ENCODE peak calls at places on chromosomes 6 and 20, in five cellular contexts. P is activated T-cell treated with anti-CD3 and anti-CD28 coated beads, Interleukin-2, amount 50 U/mL, for 4 hours; I is NCI-H510A treated with DMSO at 0.1 percent for 48 hours; J is activated CD4-positive, alpha-beta T cell treated with anti-CD3 and anti-CD28 coated beads, Interleukin-2, amount 50 U/mL, for 1 hour; F is NCI-H2107. Y is an unnamed sample.

GRCh38 chr6:100433726-100434435 is 30.8 kb downstream of the SIM1 start:
- DNase-seq in P (no peak), I (no peak), J (no peak), F (no peak), Y (no peak)

GRCh38 chr6:97322811-97323210 is 39.8 kb upstream of the MMS22L start:
- DNase-seq in P (no peak), I (no peak), J (no peak), F (no peak), Y (no peak)

GRCh38 chr6:111219785-111220184 is 132.5 kb downstream of the SLC16A10 start:
- DNase-seq in P (no peak), I (no peak), J (no peak), F (no peak), Y (no peak)

GRCh38 chr6:68638225-68638900 is 3.3 kb downstream of the ADGRB3 start:
- DNase-seq in P (no peak), I (peak), J (peak), F (peak), Y (peak)

GRCh38 chr6:111406200-111406711 is 76.8 kb downstream of the REV3L start:
- DNase-seq in P (no peak), I (no peak), J (no peak), F (no peak), Y (no peak)

GRCh38 chr6:155117266-155117665 is 122.2 kb downstream of the TIAM2 start:
- DNase-seq in P (no peak), I (no peak), J (no peak), F (no peak), Y (no peak)

GRCh38 chr6:117440558-117441525 is 15.1 kb upstream of the ROS1 start:
- DNase-seq in P (no peak), I (no peak), J (no peak), F (no peak), Y (no peak)

GRCh38 chr6:71886184-71887005 is at the start of gene RIMS1:
- DNase-seq in P (no peak), I (peak), J (no peak), F (no peak), Y (no peak)

GRCh38 chr20:35257175-35257909 is 20.6 kb downstream of the MMP24OS start:
- DNase-seq in P (no peak), I (no peak), J (no peak), F (no peak), Y (no peak)

GRCh38 chr6:108904731-108905130 is 56.5 kb downstream of the ARMC2 start:
- DNase-seq in P (no peak), I (no peak), J (no peak), F (no peak), Y (no peak)

GRCh38 chr6:150416120-150416519 is 47.3 kb downstream of the IYD start:
- DNase-seq in P (no peak), I (no peak), J (no peak), F (no peak), Y (no peak)

GRCh38 chr6:73180718-73181619 is 44.3 kb downstream of the KHDC1L start:
- DNase-seq in P (no peak), I (peak), J (no peak), F (peak), Y (no peak)

GRCh38 chr6:27188885-27189418 is 58.5 kb upstream of the PRSS16 start:
- DNase-seq in P (peak), I (peak), J (peak), F (peak), Y (peak)

GRCh38 chr20:46348972-46349741 is 40.9 kb upstream of the CDH22 start:
- DNase-seq in P (peak), I (peak), J (peak), F (peak), Y (no peak)

GRCh38 chr6:145031001-145031400 is 704.3 kb downstream of the EPM2A start:
- DNase-seq in P (no peak), I (no peak), J (no peak), F (no peak), Y (no peak)

GRCh38 chr20:63441777-63442493 is 30.5 kb downstream of the KCNQ2 start:
- DNase-seq in P (peak), I (no peak), J (peak), F (peak), Y (peak)

GRCh38 chr6:12538881-12539357 is 177.6 kb upstream of the PHACTR1 start:
- DNase-seq in P (no peak), I (no peak), J (no peak), F (no peak), Y (peak)

GRCh38 chr6:912871-913663 is 220.1 kb upstream of the EXOC2 start:
- DNase-seq in P (no peak), I (no peak), J (no peak), F (no peak), Y (no peak)

GRCh38 chr6:6131492-6132109 is 124.9 kb upstream of the NRN1 start:
- DNase-seq in P (no peak), I (no peak), J (no peak), F (no peak), Y (no peak)

GRCh38 chr6:31826793-31827285 is 699 bp upstream of the HSPA1B start:
- DNase-seq in P (no peak), I (no peak), J (no peak), F (no peak), Y (peak)

GRCh38 chr20:376750-377149 is 3.8 kb upstream of the TRIB3 start:
- DNase-seq in P (no peak), I (no peak), J (no peak), F (no peak), Y (no peak)

GRCh38 chr6:170265655-170266054 is 25.2 kb downstream of the DLL1 start:
- DNase-seq in P (no peak), I (no peak), J (no peak), F (no peak), Y (peak)

GRCh38 chr20:46260480-46260879 is 47.8 kb downstream of the CDH22 start:
- DNase-seq in P (no peak), I (peak), J (no peak), F (no peak), Y (no peak)

GRCh38 chr6:108254436-108255410 is 6.1 kb downstream of the SNX3 start:
- DNase-seq in P (no peak), I (no peak), J (no peak), F (no peak), Y (no peak)

GRCh38 chr6:18742406-18742805 is 355.3 kb downstream of the RNF144B start:
- DNase-seq in P (no peak), I (no peak), J (no peak), F (no peak), Y (no peak)

GRCh38 chr6:84583784-84584183 is 180.6 kb downstream of the TBX18 start:
- DNase-seq in P (no peak), I (no peak), J (no peak), F (no peak), Y (no peak)

GRCh38 chr6:141451508-141452353 is 681.0 kb upstream of the GJE1 start:
- DNase-seq in P (no peak), I (peak), J (no peak), F (no peak), Y (no peak)

GRCh38 chr6:112049051-112049799 is 4.7 kb upstream of the CCN6 start:
- DNase-seq in P (no peak), I (no peak), J (no peak), F (no peak), Y (no peak)

GRCh38 chr6:139402935-139403386 is 28.5 kb upstream of the CITED2 start:
- DNase-seq in P (no peak), I (no peak), J (no peak), F (no peak), Y (no peak)

GRCh38 chr6:144551339-144551738 is 266.2 kb downstream of the UTRN start:
- DNase-seq in P (no peak), I (no peak), J (no peak), F (no peak), Y (no peak)

GRCh38 chr6:137933696-137934095 is 66.6 kb downstream of the TNFAIP3 start:
- DNase-seq in P (no peak), I (no peak), J (no peak), F (no peak), Y (no peak)

GRCh38 chr20:5918856-5919633 is 31.3 kb downstream of the TRMT6 start:
- DNase-seq in P (no peak), I (peak), J (no peak), F (no peak), Y (no peak)

GRCh38 chr6:79384845-79385244 is 150.4 kb upstream of the HMGN3 start:
- DNase-seq in P (no peak), I (peak), J (no peak), F (peak), Y (no peak)

GRCh38 chr6:113645576-113645970 is 211.6 kb upstream of the MARCKS start:
- DNase-seq in P (no peak), I (no peak), J (no peak), F (no peak), Y (no peak)

GRCh38 chr20:36491901-36492617 is 49.3 kb upstream of the MYL9 start:
- DNase-seq in P (peak), I (no peak), J (peak), F (no peak), Y (no peak)

GRCh38 chr6:35087361-35088280 is 53.5 kb downstream of the TCP11 start:
- DNase-seq in P (no peak), I (no peak), J (no peak), F (no peak), Y (no peak)